ENCODE peak calls at places on chromosome 11, in seven cellular contexts. One of them, this sample, is unnamed.

GRCh38 chr11:120532511-120533196 is 21.1 kb downstream of the GRIK4 start:
- DNase-seq in psoas muscle: no peak
- DNase-seq in cardiac muscle cell: no peak
- DNase-seq in kidney epithelial cell: no peak
- DNase-seq in GM12865: no peak
- DNase-seq in endodermal cell: no peak
- DNase-seq in AG04449: peak
- DNase-seq in this sample: no peak

GRCh38 chr11:65381721-65382035 is 768 bp downstream of the SLC25A45 start:
- DNase-seq in psoas muscle: peak
- DNase-seq in endodermal cell: peak
- DNase-seq in cardiac muscle cell: no peak
- DNase-seq in AG04449: no peak
- DNase-seq in kidney epithelial cell: no peak
- DNase-seq in GM12865: peak
- DNase-seq in this sample: no peak

GRCh38 chr11:113147249-113147648 is 167.1 kb upstream of the TTC12 start:
- DNase-seq in psoas muscle: no peak
- DNase-seq in AG04449: no peak
- DNase-seq in kidney epithelial cell: no peak
- DNase-seq in GM12865: no peak
- DNase-seq in cardiac muscle cell: peak
- DNase-seq in endodermal cell: peak
- DNase-seq in this sample: no peak

GRCh38 chr11:75383246-75383645 is 16.1 kb upstream of the RPS3 start:
- DNase-seq in kidney epithelial cell: no peak
- DNase-seq in AG04449: no peak
- DNase-seq in psoas muscle: no peak
- DNase-seq in cardiac muscle cell: no peak
- DNase-seq in GM12865: no peak
- DNase-seq in endodermal cell: peak
- DNase-seq in this sample: no peak

GRCh38 chr11:9563196-9563730 is 10.2 kb upstream of the WEE1 start:
- DNase-seq in cardiac muscle cell: no peak
- DNase-seq in AG04449: no peak
- DNase-seq in kidney epithelial cell: no peak
- DNase-seq in GM12865: no peak
- DNase-seq in psoas muscle: no peak
- DNase-seq in endodermal cell: no peak
- DNase-seq in this sample: no peak

GRCh38 chr11:46117842-46118241 is 3.4 kb downstream of the PHF21A start:
- DNase-seq in AG04449: no peak
- DNase-seq in psoas muscle: no peak
- DNase-seq in GM12865: peak
- DNase-seq in kidney epithelial cell: no peak
- DNase-seq in endodermal cell: no peak
- DNase-seq in cardiac muscle cell: no peak
- DNase-seq in this sample: no peak

GRCh38 chr11:132035736-132036135 is 665.3 kb downstream of the NTM start:
- DNase-seq in kidney epithelial cell: no peak
- DNase-seq in GM12865: no peak
- DNase-seq in psoas muscle: no peak
- DNase-seq in AG04449: no peak
- DNase-seq in cardiac muscle cell: no peak
- DNase-seq in endodermal cell: no peak
- DNase-seq in this sample: no peak

GRCh38 chr11:7480132-7480531 is 5.2 kb upstream of the OLFML1 start:
- DNase-seq in psoas muscle: no peak
- DNase-seq in AG04449: no peak
- DNase-seq in kidney epithelial cell: no peak
- DNase-seq in endodermal cell: no peak
- DNase-seq in GM12865: no peak
- DNase-seq in cardiac muscle cell: no peak
- DNase-seq in this sample: no peak

GRCh38 chr11:120178441-120179070 is 32.3 kb upstream of the OAF start:
- DNase-seq in psoas muscle: no peak
- DNase-seq in cardiac muscle cell: no peak
- DNase-seq in AG04449: no peak
- DNase-seq in GM12865: no peak
- DNase-seq in kidney epithelial cell: no peak
- DNase-seq in endodermal cell: no peak
- DNase-seq in this sample: no peak

GRCh38 chr11:103619480-103619879 is 417.0 kb upstream of the DDI1 start:
- DNase-seq in endodermal cell: no peak
- DNase-seq in AG04449: no peak
- DNase-seq in GM12865: no peak
- DNase-seq in kidney epithelial cell: no peak
- DNase-seq in psoas muscle: no peak
- DNase-seq in cardiac muscle cell: peak
- DNase-seq in this sample: no peak

GRCh38 chr11:45093761-45094455 is 52.5 kb upstream of the PRDM11 start:
- DNase-seq in cardiac muscle cell: no peak
- DNase-seq in endodermal cell: peak
- DNase-seq in psoas muscle: no peak
- DNase-seq in kidney epithelial cell: no peak
- DNase-seq in GM12865: no peak
- DNase-seq in AG04449: no peak
- DNase-seq in this sample: no peak

GRCh38 chr11:12058425-12059115 is 50.1 kb upstream of the DKK3 start:
- DNase-seq in kidney epithelial cell: no peak
- DNase-seq in AG04449: no peak
- DNase-seq in endodermal cell: no peak
- DNase-seq in GM12865: no peak
- DNase-seq in psoas muscle: no peak
- DNase-seq in cardiac muscle cell: no peak
- DNase-seq in this sample: no peak

GRCh38 chr11:13010737-13011342 is 1.7 kb downstream of the RASSF10 start:
- DNase-seq in AG04449: no peak
- DNase-seq in endodermal cell: peak
- DNase-seq in cardiac muscle cell: peak
- DNase-seq in kidney epithelial cell: no peak
- DNase-seq in GM12865: no peak
- DNase-seq in psoas muscle: no peak
- DNase-seq in this sample: no peak

GRCh38 chr11:2779981-2780849 is 80.4 kb upstream of the KCNQ1OT1 start:
- DNase-seq in kidney epithelial cell: no peak
- DNase-seq in psoas muscle: peak
- DNase-seq in GM12865: no peak
- DNase-seq in AG04449: no peak
- DNase-seq in cardiac muscle cell: no peak
- DNase-seq in endodermal cell: peak
- DNase-seq in this sample: no peak

GRCh38 chr11:116563028-116563712 is 209.6 kb downstream of the BUD13 start:
- DNase-seq in endodermal cell: no peak
- DNase-seq in AG04449: no peak
- DNase-seq in psoas muscle: no peak
- DNase-seq in GM12865: no peak
- DNase-seq in cardiac muscle cell: peak
- DNase-seq in kidney epithelial cell: no peak
- DNase-seq in this sample: no peak

GRCh38 chr11:117815262-117815803 is 9.2 kb downstream of the FXYD2 start:
- DNase-seq in kidney epithelial cell: no peak
- DNase-seq in GM12865: peak
- DNase-seq in AG04449: no peak
- DNase-seq in psoas muscle: no peak
- DNase-seq in cardiac muscle cell: no peak
- DNase-seq in endodermal cell: peak
- DNase-seq in this sample: no peak

GRCh38 chr11:125049393-125049792 is 13.7 kb upstream of the SLC37A2 start:
- DNase-seq in cardiac muscle cell: no peak
- DNase-seq in psoas muscle: no peak
- DNase-seq in GM12865: no peak
- DNase-seq in endodermal cell: no peak
- DNase-seq in AG04449: no peak
- DNase-seq in kidney epithelial cell: no peak
- DNase-seq in this sample: no peak

GRCh38 chr11:47590026-47590861 is 3.8 kb downstream of the FAM180B start:
- DNase-seq in GM12865: no peak
- DNase-seq in psoas muscle: no peak
- DNase-seq in kidney epithelial cell: no peak
- DNase-seq in cardiac muscle cell: no peak
- DNase-seq in AG04449: no peak
- DNase-seq in endodermal cell: peak
- DNase-seq in this sample: no peak

GRCh38 chr11:74980627-74981026 is 8.1 kb upstream of the NEU3 start:
- DNase-seq in cardiac muscle cell: no peak
- DNase-seq in kidney epithelial cell: no peak
- DNase-seq in AG04449: no peak
- DNase-seq in endodermal cell: no peak
- DNase-seq in psoas muscle: no peak
- DNase-seq in GM12865: no peak
- DNase-seq in this sample: no peak

GRCh38 chr11:910044-910588 is 494 bp downstream of the CHID1 start:
- DNase-seq in psoas muscle: no peak
- DNase-seq in cardiac muscle cell: peak
- DNase-seq in GM12865: peak
- DNase-seq in endodermal cell: no peak
- DNase-seq in AG04449: no peak
- DNase-seq in kidney epithelial cell: no peak
- DNase-seq in this sample: no peak

GRCh38 chr11:115843685-115844084 is 339.5 kb upstream of the CADM1 start:
- DNase-seq in endodermal cell: no peak
- DNase-seq in GM12865: no peak
- DNase-seq in kidney epithelial cell: no peak
- DNase-seq in psoas muscle: no peak
- DNase-seq in cardiac muscle cell: no peak
- DNase-seq in AG04449: no peak
- DNase-seq in this sample: no peak

GRCh38 chr11:112881461-112881860 is 79.8 kb upstream of the NCAM1 start:
- DNase-seq in cardiac muscle cell: peak
- DNase-seq in psoas muscle: peak
- DNase-seq in GM12865: no peak
- DNase-seq in AG04449: no peak
- DNase-seq in kidney epithelial cell: peak
- DNase-seq in endodermal cell: peak
- DNase-seq in this sample: no peak

GRCh38 chr11:11135820-11136476 is 217.1 kb downstream of the CSNK2A3 start:
- DNase-seq in psoas muscle: no peak
- DNase-seq in endodermal cell: no peak
- DNase-seq in GM12865: no peak
- DNase-seq in AG04449: no peak
- DNase-seq in cardiac muscle cell: no peak
- DNase-seq in kidney epithelial cell: no peak
- DNase-seq in this sample: no peak

GRCh38 chr11:15793032-15793996 is 563.0 kb downstream of the SOX6 start:
- DNase-seq in kidney epithelial cell: peak
- DNase-seq in endodermal cell: no peak
- DNase-seq in cardiac muscle cell: no peak
- DNase-seq in psoas muscle: no peak
- DNase-seq in AG04449: peak
- DNase-seq in GM12865: no peak
- DNase-seq in this sample: peak

GRCh38 chr11:47354913-47355282 is 2.4 kb upstream of the MYBPC3 start:
- DNase-seq in kidney epithelial cell: no peak
- DNase-seq in endodermal cell: no peak
- DNase-seq in cardiac muscle cell: no peak
- DNase-seq in AG04449: no peak
- DNase-seq in psoas muscle: no peak
- DNase-seq in GM12865: no peak
- DNase-seq in this sample: no peak

GRCh38 chr11:11567862-11568650 is 53.7 kb downstream of the GALNT18 start:
- DNase-seq in endodermal cell: no peak
- DNase-seq in cardiac muscle cell: no peak
- DNase-seq in GM12865: peak
- DNase-seq in AG04449: no peak
- DNase-seq in psoas muscle: no peak
- DNase-seq in kidney epithelial cell: peak
- DNase-seq in this sample: no peak

GRCh38 chr11:118907749-118908106 is 18.0 kb downstream of the BCL9L start:
- DNase-seq in kidney epithelial cell: no peak
- DNase-seq in cardiac muscle cell: no peak
- DNase-seq in GM12865: no peak
- DNase-seq in endodermal cell: peak
- DNase-seq in psoas muscle: no peak
- DNase-seq in AG04449: no peak
- DNase-seq in this sample: no peak

GRCh38 chr11:61830318-61831105 is 2.4 kb downstream of the FADS2 start:
- DNase-seq in cardiac muscle cell: no peak
- DNase-seq in AG04449: no peak
- DNase-seq in endodermal cell: no peak
- DNase-seq in GM12865: no peak
- DNase-seq in kidney epithelial cell: no peak
- DNase-seq in psoas muscle: no peak
- DNase-seq in this sample: no peak
- H3K4me3 ChIP-seq in cardiac muscle cell: no peak
- H3K4me3 ChIP-seq in AG04449: peak
- H3K4me3 ChIP-seq in endodermal cell: peak
- H3K4me3 ChIP-seq in GM12865: peak
- H3K4me3 ChIP-seq in kidney epithelial cell: peak
- H3K4me3 ChIP-seq in psoas muscle: no peak
- H3K4me3 ChIP-seq in this sample: peak

GRCh38 chr11:5620606-5621521 is 3.9 kb upstream of the TRIM34 start:
- DNase-seq in GM12865: no peak
- DNase-seq in AG04449: peak
- DNase-seq in kidney epithelial cell: no peak
- DNase-seq in endodermal cell: no peak
- DNase-seq in cardiac muscle cell: peak
- DNase-seq in psoas muscle: no peak
- DNase-seq in this sample: peak
- H3K4me3 ChIP-seq in GM12865: no peak
- H3K4me3 ChIP-seq in AG04449: no peak
- H3K4me3 ChIP-seq in kidney epithelial cell: no peak
- H3K4me3 ChIP-seq in endodermal cell: no peak
- H3K4me3 ChIP-seq in cardiac muscle cell: no peak
- H3K4me3 ChIP-seq in psoas muscle: no peak
- H3K4me3 ChIP-seq in this sample: no peak

GRCh38 chr11:123537726-123538125 is 107.7 kb downstream of the GRAMD1B start:
- DNase-seq in endodermal cell: no peak
- DNase-seq in cardiac muscle cell: no peak
- DNase-seq in GM12865: no peak
- DNase-seq in kidney epithelial cell: no peak
- DNase-seq in AG04449: no peak
- DNase-seq in psoas muscle: no peak
- DNase-seq in this sample: no peak
- H3K4me3 ChIP-seq in endodermal cell: no peak
- H3K4me3 ChIP-seq in cardiac muscle cell: no peak
- H3K4me3 ChIP-seq in GM12865: no peak
- H3K4me3 ChIP-seq in kidney epithelial cell: no peak
- H3K4me3 ChIP-seq in AG04449: no peak
- H3K4me3 ChIP-seq in psoas muscle: no peak
- H3K4me3 ChIP-seq in this sample: no peak

DNA sequence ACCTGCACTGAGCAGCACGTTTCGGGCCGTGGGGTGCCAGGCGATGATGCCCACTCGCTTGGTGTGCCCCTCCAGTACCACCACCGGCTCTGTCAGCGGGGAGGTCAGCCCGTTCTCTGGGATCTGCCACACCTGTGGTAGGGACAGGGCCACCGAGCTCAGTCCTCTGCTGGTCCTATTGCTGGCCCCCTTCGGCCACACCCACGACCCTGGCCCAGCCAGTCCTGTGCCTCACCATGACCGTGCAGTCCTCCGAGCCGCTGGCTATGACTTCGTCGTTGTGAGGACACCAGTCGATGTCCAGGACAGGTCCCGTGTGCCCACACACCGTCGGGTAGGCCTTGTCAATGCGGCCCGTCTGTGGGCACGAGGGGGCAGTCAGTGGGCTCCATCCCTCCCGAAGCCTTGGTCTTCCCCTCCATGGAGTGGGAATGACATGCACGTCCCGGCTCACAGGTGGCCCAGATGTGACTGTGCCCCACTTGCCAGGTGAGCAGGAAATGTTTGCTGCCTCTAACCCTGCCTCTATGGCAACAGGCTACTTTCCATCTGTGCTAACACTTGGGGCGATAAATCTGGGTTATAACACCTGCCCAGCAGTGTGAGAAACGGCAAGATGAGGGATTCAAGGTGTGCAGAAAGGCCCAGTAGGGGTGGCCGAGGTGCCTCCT is 1.4 kb downstream of the CORO1B start:
- DNase-seq in endodermal cell: no peak
- DNase-seq in psoas muscle: no peak
- DNase-seq in GM12865: no peak
- DNase-seq in AG04449: no peak
- DNase-seq in kidney epithelial cell: no peak
- DNase-seq in cardiac muscle cell: no peak
- DNase-seq in this sample: no peak
- H3K4me3 ChIP-seq in endodermal cell: peak
- H3K4me3 ChIP-seq in psoas muscle: peak
- H3K4me3 ChIP-seq in GM12865: no peak
- H3K4me3 ChIP-seq in AG04449: peak
- H3K4me3 ChIP-seq in kidney epithelial cell: no peak
- H3K4me3 ChIP-seq in cardiac muscle cell: no peak
- H3K4me3 ChIP-seq in this sample: peak